ENCODE peak calls at places on chromosomes 1 and 21, in nine cellular contexts. One of them, this sample, is unnamed. For H3K27me3, the result is how much of the 10 kb centered on the place peaks cover.

GRCh38 chr21:45917241-45917640 is 64.3 kb upstream of the COL6A1 start:
- DNase-seq in AG04450: no peak
- DNase-seq in left lung: peak
- DNase-seq in H9: no peak
- DNase-seq in body of pancreas: no peak
- DNase-seq in esophagus squamous epithelium: no peak
- DNase-seq in stomach: no peak
- DNase-seq in ascending aorta: no peak
- DNase-seq in ovary: no peak
- DNase-seq in this sample: no peak

GRCh38 chr1:91594383-91595065 is 93.9 kb downstream of the CDC7 start:
- DNase-seq in body of pancreas: no peak
- DNase-seq in stomach: no peak
- DNase-seq in ascending aorta: no peak
- DNase-seq in esophagus squamous epithelium: no peak
- DNase-seq in H9: no peak
- DNase-seq in AG04450: no peak
- DNase-seq in left lung: no peak
- DNase-seq in ovary: no peak
- DNase-seq in this sample: no peak

GRCh38 chr1:106787511-106787910 is 269.0 kb upstream of the PRMT6 start:
- DNase-seq in H9: no peak
- DNase-seq in ovary: no peak
- DNase-seq in left lung: no peak
- DNase-seq in ascending aorta: no peak
- DNase-seq in stomach: no peak
- DNase-seq in AG04450: no peak
- DNase-seq in esophagus squamous epithelium: no peak
- DNase-seq in body of pancreas: no peak
- DNase-seq in this sample: no peak

GRCh38 chr1:116116040-116116439 is 4.8 kb downstream of the MAB21L3 start:
- DNase-seq in AG04450: no peak
- DNase-seq in stomach: no peak
- DNase-seq in esophagus squamous epithelium: no peak
- DNase-seq in ascending aorta: no peak
- DNase-seq in body of pancreas: no peak
- DNase-seq in H9: no peak
- DNase-seq in left lung: no peak
- DNase-seq in ovary: no peak
- DNase-seq in this sample: no peak

GRCh38 chr1:172269084-172269483 is 151.4 kb upstream of the C1orf105 start:
- DNase-seq in left lung: no peak
- DNase-seq in esophagus squamous epithelium: no peak
- DNase-seq in ascending aorta: no peak
- DNase-seq in ovary: no peak
- DNase-seq in H9: no peak
- DNase-seq in AG04450: no peak
- DNase-seq in stomach: no peak
- DNase-seq in body of pancreas: no peak
- DNase-seq in this sample: no peak

GRCh38 chr1:21736011-21736410 is 46.9 kb downstream of the USP48 start:
- DNase-seq in H9: no peak
- DNase-seq in left lung: no peak
- DNase-seq in esophagus squamous epithelium: no peak
- DNase-seq in AG04450: no peak
- DNase-seq in ovary: no peak
- DNase-seq in stomach: no peak
- DNase-seq in body of pancreas: no peak
- DNase-seq in ascending aorta: no peak
- DNase-seq in this sample: no peak

GRCh38 chr1:210600421-210601195 is 271.9 kb downstream of the HHAT start:
- DNase-seq in AG04450: no peak
- DNase-seq in stomach: no peak
- DNase-seq in ascending aorta: no peak
- DNase-seq in body of pancreas: no peak
- DNase-seq in H9: no peak
- DNase-seq in left lung: no peak
- DNase-seq in ovary: no peak
- DNase-seq in esophagus squamous epithelium: no peak
- DNase-seq in this sample: no peak

GRCh38 chr1:53376041-53376461 is 48.2 kb upstream of the LRP8 start:
- DNase-seq in esophagus squamous epithelium: no peak
- DNase-seq in H9: peak
- DNase-seq in body of pancreas: no peak
- DNase-seq in ascending aorta: no peak
- DNase-seq in ovary: peak
- DNase-seq in left lung: no peak
- DNase-seq in stomach: peak
- DNase-seq in AG04450: no peak
- DNase-seq in this sample: no peak

GRCh38 chr1:24897263-24898151 is 32.6 kb downstream of the RUNX3 start:
- DNase-seq in AG04450: no peak
- DNase-seq in H9: no peak
- DNase-seq in body of pancreas: no peak
- DNase-seq in ovary: peak
- DNase-seq in stomach: peak
- DNase-seq in left lung: no peak
- DNase-seq in esophagus squamous epithelium: no peak
- DNase-seq in ascending aorta: no peak
- DNase-seq in this sample: peak

GRCh38 chr1:25520446-25521061 is 22.9 kb upstream of the LDLRAP1 start:
- DNase-seq in left lung: no peak
- DNase-seq in AG04450: peak
- DNase-seq in esophagus squamous epithelium: no peak
- DNase-seq in H9: no peak
- DNase-seq in ovary: peak
- DNase-seq in body of pancreas: peak
- DNase-seq in stomach: peak
- DNase-seq in ascending aorta: no peak
- DNase-seq in this sample: peak

GRCh38 chr1:60942291-60942690 is 140.1 kb upstream of the NFIA start:
- DNase-seq in AG04450: no peak
- DNase-seq in stomach: no peak
- DNase-seq in esophagus squamous epithelium: no peak
- DNase-seq in body of pancreas: no peak
- DNase-seq in ascending aorta: no peak
- DNase-seq in H9: no peak
- DNase-seq in ovary: no peak
- DNase-seq in left lung: no peak
- DNase-seq in this sample: no peak

GRCh38 chr1:59455206-59455605 is 158.3 kb downstream of the FGGY start:
- DNase-seq in stomach: no peak
- DNase-seq in body of pancreas: no peak
- DNase-seq in ascending aorta: no peak
- DNase-seq in ovary: no peak
- DNase-seq in esophagus squamous epithelium: no peak
- DNase-seq in left lung: no peak
- DNase-seq in H9: no peak
- DNase-seq in AG04450: peak
- DNase-seq in this sample: no peak

GRCh38 chr1:25731626-25732370 is 68.2 kb upstream of the SELENON start:
- DNase-seq in ascending aorta: no peak
- DNase-seq in esophagus squamous epithelium: no peak
- DNase-seq in ovary: no peak
- DNase-seq in H9: no peak
- DNase-seq in AG04450: no peak
- DNase-seq in body of pancreas: no peak
- DNase-seq in left lung: no peak
- DNase-seq in stomach: no peak
- DNase-seq in this sample: no peak

GRCh38 chr1:37250371-37250770 is 216.1 kb upstream of the GRIK3 start:
- DNase-seq in ovary: no peak
- DNase-seq in ascending aorta: no peak
- DNase-seq in esophagus squamous epithelium: no peak
- DNase-seq in stomach: no peak
- DNase-seq in H9: no peak
- DNase-seq in left lung: no peak
- DNase-seq in AG04450: no peak
- DNase-seq in body of pancreas: no peak
- DNase-seq in this sample: no peak

GRCh38 chr1:248872752-248873408 is 14.0 kb upstream of the ZNF692 start:
- DNase-seq in H9: peak
- DNase-seq in ovary: peak
- DNase-seq in ascending aorta: no peak
- DNase-seq in esophagus squamous epithelium: no peak
- DNase-seq in left lung: peak
- DNase-seq in AG04450: no peak
- DNase-seq in stomach: peak
- DNase-seq in body of pancreas: peak
- DNase-seq in this sample: peak

DNA sequence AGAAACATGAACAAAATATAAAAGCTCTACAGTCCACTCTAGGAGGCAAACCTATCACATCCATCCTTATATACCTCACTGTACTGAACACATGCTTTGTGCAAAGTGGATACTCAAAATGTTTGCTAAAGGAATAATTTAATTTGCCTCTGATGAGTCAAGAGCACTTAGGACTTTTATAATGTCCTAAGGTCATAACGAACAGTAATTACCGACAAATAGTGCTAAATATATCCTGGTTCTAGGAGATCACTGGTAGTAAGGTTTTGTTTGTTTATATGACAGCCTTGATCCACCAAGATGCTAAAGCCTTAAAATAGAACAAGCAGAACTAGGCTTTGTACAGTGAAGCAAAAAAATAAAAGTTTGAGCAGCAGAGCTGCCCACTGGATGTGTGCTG is 70.6 kb downstream of the GADD45A start:
- DNase-seq in body of pancreas: no peak
- DNase-seq in H9: no peak
- DNase-seq in ovary: no peak
- DNase-seq in left lung: no peak
- DNase-seq in ascending aorta: no peak
- DNase-seq in esophagus squamous epithelium: no peak
- DNase-seq in stomach: no peak
- DNase-seq in AG04450: no peak
- DNase-seq in this sample: no peak
- H3K27ac ChIP-seq in body of pancreas: no peak
- H3K27ac ChIP-seq in H9: no peak
- H3K27ac ChIP-seq in ovary: no peak
- H3K27ac ChIP-seq in left lung: no peak
- H3K27ac ChIP-seq in ascending aorta: no peak
- H3K27ac ChIP-seq in esophagus squamous epithelium: peak
- H3K27ac ChIP-seq in stomach: no peak
- H3K27ac ChIP-seq in AG04450: no peak
- H3K27ac ChIP-seq in this sample: no peak

DNA sequence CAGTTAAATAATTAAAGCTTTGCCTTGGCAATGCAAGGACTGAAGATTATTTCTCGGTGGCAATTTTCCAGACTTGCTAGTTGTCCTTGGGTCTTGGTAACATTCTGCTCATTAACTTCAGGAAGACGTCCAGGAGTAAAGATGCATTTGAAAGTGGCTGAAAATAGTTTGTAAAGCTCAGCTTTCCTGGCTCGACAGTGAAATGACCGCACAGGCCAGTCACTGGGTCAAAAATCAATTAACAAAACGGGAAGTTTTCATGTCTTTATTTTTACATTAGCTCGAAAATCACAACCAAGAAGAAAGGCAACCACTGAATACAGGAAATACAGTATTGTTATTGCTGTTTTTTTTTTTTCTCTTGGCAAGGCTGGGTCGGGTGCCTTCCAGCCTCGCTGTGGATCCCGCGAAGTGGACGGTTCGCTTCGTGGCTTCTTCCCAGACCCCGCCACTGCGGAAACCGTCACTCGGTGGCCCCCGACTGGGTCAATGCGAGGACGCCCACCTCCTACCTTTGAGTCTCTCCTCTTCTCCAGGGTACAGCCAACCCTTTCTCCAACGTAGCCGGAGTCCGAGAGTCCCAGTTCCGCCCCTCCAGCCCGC is 479 bp upstream of the SNX7 start:
- DNase-seq in ovary: no peak
- DNase-seq in AG04450: no peak
- DNase-seq in left lung: no peak
- DNase-seq in ascending aorta: no peak
- DNase-seq in esophagus squamous epithelium: no peak
- DNase-seq in H9: no peak
- DNase-seq in body of pancreas: no peak
- DNase-seq in stomach: no peak
- DNase-seq in this sample: no peak
- H3K27me3 ChIP-seq in ovary: under half
- H3K27me3 ChIP-seq in AG04450: under half
- H3K27me3 ChIP-seq in left lung: under half
- H3K27me3 ChIP-seq in ascending aorta: under half
- H3K27me3 ChIP-seq in esophagus squamous epithelium: under half
- H3K27me3 ChIP-seq in H9: under half
- H3K27me3 ChIP-seq in body of pancreas: under half
- H3K27me3 ChIP-seq in stomach: under half
- H3K27me3 ChIP-seq in this sample: under half

DNA sequence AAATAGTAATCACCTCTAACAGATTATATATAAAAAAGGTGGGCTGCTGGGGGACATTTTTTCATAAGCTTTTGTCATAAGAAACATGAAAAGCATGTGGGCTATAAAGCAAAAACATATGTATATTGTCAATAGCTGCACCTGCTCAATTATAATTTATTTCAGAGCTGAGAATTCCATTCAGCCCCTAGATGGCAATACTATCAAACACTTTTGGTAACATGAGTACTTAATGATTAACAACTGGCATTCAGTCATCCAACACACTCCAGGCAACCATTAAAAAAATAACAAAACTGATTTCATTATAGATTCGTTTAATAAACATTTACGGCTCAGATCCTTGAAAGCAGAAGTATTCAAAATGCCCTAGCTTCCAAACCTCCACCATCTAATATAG is 115.1 kb downstream of the KCTD3 start:
- DNase-seq in stomach: no peak
- DNase-seq in esophagus squamous epithelium: no peak
- DNase-seq in ascending aorta: no peak
- DNase-seq in ovary: no peak
- DNase-seq in body of pancreas: no peak
- DNase-seq in H9: no peak
- DNase-seq in AG04450: no peak
- DNase-seq in left lung: no peak
- DNase-seq in this sample: no peak
- TF ChIP-seq CTCF in stomach: peak
- TF ChIP-seq CTCF in esophagus squamous epithelium: no peak
- TF ChIP-seq CTCF in ascending aorta: no peak
- TF ChIP-seq CTCF in ovary: no peak
- TF ChIP-seq CTCF in body of pancreas: no peak
- TF ChIP-seq CTCF in H9: no peak
- TF ChIP-seq CTCF in AG04450: peak
- TF ChIP-seq CTCF in left lung: no peak
- TF ChIP-seq CTCF in this sample: no peak

DNA sequence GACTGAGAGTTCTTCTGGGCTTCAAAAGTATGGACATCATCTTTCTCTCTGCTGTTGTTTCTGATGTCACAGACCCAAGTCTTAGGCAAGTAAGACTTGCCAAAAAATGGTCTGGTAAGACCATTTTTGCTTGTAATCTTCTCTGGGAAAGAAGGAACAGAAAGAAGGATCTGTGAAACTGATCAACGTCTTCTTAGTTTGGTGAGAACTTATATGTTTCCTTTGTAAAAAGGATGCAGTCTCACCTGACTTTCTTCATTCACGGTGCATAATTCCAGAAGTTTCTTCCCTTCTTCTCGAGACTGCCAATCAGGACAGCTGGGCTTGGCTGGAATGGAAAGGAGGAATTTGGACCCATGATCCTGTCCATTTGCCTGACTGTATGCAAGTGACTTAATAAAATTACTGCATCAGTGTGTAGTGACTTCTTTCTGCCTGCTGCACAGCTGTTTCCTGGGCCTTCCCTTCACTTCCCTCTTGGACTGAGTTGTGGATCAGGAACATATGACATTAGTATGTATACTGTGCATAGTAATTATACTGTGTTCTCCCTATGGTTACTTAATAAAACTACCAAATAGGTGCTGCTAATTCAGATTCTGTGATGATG is 7.5 kb upstream of the DENND1B start:
- DNase-seq in stomach: no peak
- DNase-seq in ovary: no peak
- DNase-seq in body of pancreas: no peak
- DNase-seq in esophagus squamous epithelium: no peak
- DNase-seq in left lung: no peak
- DNase-seq in H9: no peak
- DNase-seq in ascending aorta: no peak
- DNase-seq in AG04450: no peak
- DNase-seq in this sample: no peak
- H3K27ac ChIP-seq in stomach: no peak
- H3K27ac ChIP-seq in ovary: no peak
- H3K27ac ChIP-seq in body of pancreas: peak
- H3K27ac ChIP-seq in esophagus squamous epithelium: peak
- H3K27ac ChIP-seq in left lung: no peak
- H3K27ac ChIP-seq in H9: no peak
- H3K27ac ChIP-seq in ascending aorta: no peak
- H3K27ac ChIP-seq in AG04450: no peak
- H3K27ac ChIP-seq in this sample: no peak